ENCODE peak calls at places on chromosomes 5 and 9, in ten cellular contexts. Z is activated CD4-positive, alpha-beta T cell treated with anti-CD3 and anti-CD28 coated beads, Interleukin-2, amount 10 ng/mL, durations not matched to agents 7 days and 5 days; V is NCI-H2081; T is GM23248; R is NCI-H460; M is mesothelial cell of epicardium; K is brain microvascular endothelial cell; P is stimulated activated CD4-positive, alpha-beta T cell treated with anti-CD3 and anti-CD28 coated beads, TNF-alpha, amount 100 ng/mL, for 24 hours; N is progenitor cell of endocrine pancreas; B is activated CD8-positive, alpha-beta memory T cell treated with anti-CD3 and anti-CD28 coated beads for 48 hours. S is an unnamed sample.

GRCh38 chr5:80917596-80917995 is 42.6 kb upstream of the RASGRF2 start:
- DNase-seq in N (no peak), B (no peak), T (no peak), M (no peak), K (no peak), P (no peak), Z (no peak), V (no peak), R (no peak), S (peak)

GRCh38 chr5:51829226-51829625 is 446.0 kb downstream of the ISL1 start:
- DNase-seq in T (no peak), Z (no peak), M (no peak), R (peak), K (no peak), N (no peak), B (no peak), V (no peak), P (no peak), S (no peak)

GRCh38 chr9:129193655-129194054 is 15.6 kb upstream of the IER5L start:
- DNase-seq in R (no peak), B (no peak), P (no peak), K (no peak), M (no peak), T (no peak), N (no peak), V (no peak), Z (no peak), S (no peak)

GRCh38 chr5:40266952-40267351 is 412.8 kb upstream of the PTGER4 start:
- DNase-seq in Z (no peak), V (no peak), K (no peak), P (no peak), R (no peak), T (no peak), M (no peak), B (no peak), N (no peak), S (no peak)

GRCh38 chr9:81724242-81724889 is 35.0 kb upstream of the TLE1 start:
- DNase-seq in K (peak), R (no peak), Z (no peak), P (no peak), V (no peak), M (no peak), T (no peak), N (no peak), B (no peak), S (no peak)

GRCh38 chr5:125058185-125058826 is 311.9 kb upstream of the ZNF608 start:
- DNase-seq in R (no peak), P (no peak), V (peak), K (peak), N (no peak), M (no peak), Z (no peak), B (no peak), T (peak), S (no peak)

GRCh38 chr5:38569180-38569579 is 12.7 kb upstream of the LIFR start:
- DNase-seq in R (no peak), K (no peak), V (no peak), P (no peak), N (no peak), M (no peak), B (no peak), T (no peak), Z (no peak), S (no peak)

GRCh38 chr5:95838001-95838520 is 15.5 kb upstream of the GLRX start:
- DNase-seq in V (no peak), M (no peak), R (no peak), N (no peak), Z (no peak), B (no peak), P (no peak), T (no peak), K (no peak), S (no peak)

GRCh38 chr5:32021771-32022170 is 152.3 kb downstream of the GOLPH3 start:
- DNase-seq in P (no peak), M (no peak), B (no peak), Z (no peak), N (no peak), T (no peak), K (no peak), R (no peak), V (no peak), S (no peak)

GRCh38 chr5:16934123-16934522 is 2.0 kb downstream of the MYO10 start:
- DNase-seq in B (no peak), N (peak), M (peak), P (no peak), R (peak), Z (peak), V (peak), K (peak), T (peak), S (peak)